ENCODE peak calls at places on chromosomes 3 and 15, in seven cellular contexts. Y is stimulated activated CD4-positive, alpha-beta T cell treated with anti-CD3 and anti-CD28 coated beads, Interleukin-15, amount 100 ng/mL, for 1 hour; F is KG1; Q is CD8-positive, alpha-beta T cell; W is RPMI7951; J is T-helper 2 cell; D is brain microvascular endothelial cell. V is an unnamed sample.

GRCh38 chr3:159861369-159861987 is 127.2 kb upstream of the IL12A start:
- DNase-seq in Y (no peak), F (no peak), Q (no peak), W (peak; percentile 77), J (no peak), D (no peak), V (no peak)

GRCh38 chr3:64954995-64955636 is 267.3 kb upstream of the ADAMTS9 start:
- DNase-seq in Y (no peak), F (no peak), Q (no peak), W (no peak), J (no peak), D (no peak), V (no peak)

GRCh38 chr3:144036498-144036897 is 64.9 kb downstream of the DIPK2A start:
- DNase-seq in Y (no peak), F (no peak), Q (no peak), W (no peak), J (no peak), D (no peak), V (no peak)

GRCh38 chr3:52171577-52172261 is 17.5 kb upstream of the POC1A start:
- DNase-seq in Y (no peak), F (no peak), Q (no peak), W (peak; percentile 37), J (no peak), D (peak; percentile 38), V (no peak)

GRCh38 chr3:182451871-182452270 is 341.4 kb upstream of the ATP11B start:
- DNase-seq in Y (no peak), F (no peak), Q (no peak), W (no peak), J (no peak), D (no peak), V (no peak)

GRCh38 chr3:48966876-48967361 is 23.1 kb upstream of the P4HTM start:
- DNase-seq in Y (peak; percentile 16), F (no peak), Q (no peak), W (no peak), J (no peak), D (no peak), V (no peak)

GRCh38 chr15:60591491-60592385 is 112.8 kb upstream of the ICE2 start:
- DNase-seq in Y (peak; percentile 26), F (no peak), Q (no peak), W (no peak), J (no peak), D (no peak), V (no peak)

GRCh38 chr15:97177135-97177704 is 783.3 kb upstream of the ARRDC4 start:
- DNase-seq in Y (no peak), F (no peak), Q (no peak), W (no peak), J (no peak), D (peak; percentile 4), V (no peak)

GRCh38 chr15:83983634-83984458 is 251.7 kb upstream of the GOLGA6L4 start:
- DNase-seq in Y (no peak), F (no peak), Q (no peak), W (no peak), J (no peak), D (no peak), V (no peak)

GRCh38 chr3:123374016-123374415 is 74.9 kb downstream of the ADCY5 start:
- DNase-seq in Y (no peak), F (no peak), Q (no peak), W (no peak), J (no peak), D (no peak), V (no peak)

GRCh38 chr3:135556184-135556583 is 409.3 kb upstream of the PPP2R3A start:
- DNase-seq in Y (no peak), F (no peak), Q (no peak), W (peak; percentile 11), J (no peak), D (no peak), V (no peak)

GRCh38 chr3:113714702-113715101 is 18.3 kb upstream of the USF3 start:
- DNase-seq in Y (no peak), F (no peak), Q (no peak), W (no peak), J (no peak), D (no peak), V (no peak)

GRCh38 chr3:65181397-65181871 is 493.6 kb upstream of the ADAMTS9 start:
- DNase-seq in Y (no peak), F (no peak), Q (no peak), W (no peak), J (no peak), D (no peak), V (no peak)

GRCh38 chr15:52645916-52646315 is 33.3 kb downstream of the ATOSA start:
- DNase-seq in Y (no peak), F (no peak), Q (no peak), W (no peak), J (no peak), D (no peak), V (no peak)

GRCh38 chr3:194249323-194250103 is 101.6 kb downstream of the CPN2 start:
- DNase-seq in Y (no peak), F (no peak), Q (no peak), W (peak; percentile 75), J (no peak), D (no peak), V (no peak)

GRCh38 chr15:40092416-40093223 is 16.1 kb downstream of the BMF start:
- DNase-seq in Y (no peak), F (no peak), Q (no peak), W (peak; percentile 88), J (no peak), D (no peak), V (no peak)